ENCODE peak calls at places on chromosomes 11 and 22, in ten cellular contexts. One of them, this sample, is unnamed.

GRCh38 chr11:19614370-19614936 is 98.2 kb upstream of the NAV2 start:
- DNase-seq in H7: no peak
- DNase-seq in EL: no peak
- DNase-seq in dorsolateral prefrontal cortex: no peak
- DNase-seq in mucosa of gallbladder: no peak
- DNase-seq in T-cell: no peak
- DNase-seq in NCI-H1105 treated with DMSO at 0.1 percent for 48 hours: no peak
- DNase-seq in ovary: no peak
- DNase-seq in posterior cingulate gyrus: no peak
- DNase-seq in GM12865: no peak
- DNase-seq in this sample: no peak

GRCh38 chr11:117287668-117288067 is 3.5 kb upstream of the BACE1-AS start:
- DNase-seq in H7: no peak
- DNase-seq in ovary: no peak
- DNase-seq in dorsolateral prefrontal cortex: no peak
- DNase-seq in EL: no peak
- DNase-seq in GM12865: no peak
- DNase-seq in posterior cingulate gyrus: no peak
- DNase-seq in mucosa of gallbladder: no peak
- DNase-seq in NCI-H1105 treated with DMSO at 0.1 percent for 48 hours: no peak
- DNase-seq in T-cell: no peak
- DNase-seq in this sample: no peak

GRCh38 chr11:113519989-113520613 is 44.9 kb upstream of the DRD2 start:
- DNase-seq in mucosa of gallbladder: no peak
- DNase-seq in NCI-H1105 treated with DMSO at 0.1 percent for 48 hours: no peak
- DNase-seq in ovary: no peak
- DNase-seq in EL: peak
- DNase-seq in H7: no peak
- DNase-seq in posterior cingulate gyrus: no peak
- DNase-seq in GM12865: no peak
- DNase-seq in T-cell: no peak
- DNase-seq in dorsolateral prefrontal cortex: no peak
- DNase-seq in this sample: no peak

GRCh38 chr11:112783945-112784322 is 177.3 kb upstream of the NCAM1 start:
- DNase-seq in mucosa of gallbladder: no peak
- DNase-seq in posterior cingulate gyrus: no peak
- DNase-seq in EL: no peak
- DNase-seq in NCI-H1105 treated with DMSO at 0.1 percent for 48 hours: no peak
- DNase-seq in H7: no peak
- DNase-seq in GM12865: no peak
- DNase-seq in dorsolateral prefrontal cortex: no peak
- DNase-seq in T-cell: no peak
- DNase-seq in ovary: no peak
- DNase-seq in this sample: no peak

GRCh38 chr22:45263790-45264269 is 20.9 kb upstream of the UPK3A start:
- DNase-seq in H7: peak
- DNase-seq in mucosa of gallbladder: peak
- DNase-seq in ovary: peak
- DNase-seq in T-cell: no peak
- DNase-seq in GM12865: peak
- DNase-seq in EL: peak
- DNase-seq in dorsolateral prefrontal cortex: peak
- DNase-seq in posterior cingulate gyrus: peak
- DNase-seq in NCI-H1105 treated with DMSO at 0.1 percent for 48 hours: no peak
- DNase-seq in this sample: no peak

GRCh38 chr22:25177226-25177625 is 22.4 kb upstream of the CRYBB3 start:
- DNase-seq in dorsolateral prefrontal cortex: no peak
- DNase-seq in ovary: no peak
- DNase-seq in T-cell: no peak
- DNase-seq in NCI-H1105 treated with DMSO at 0.1 percent for 48 hours: no peak
- DNase-seq in GM12865: no peak
- DNase-seq in posterior cingulate gyrus: no peak
- DNase-seq in H7: no peak
- DNase-seq in EL: no peak
- DNase-seq in mucosa of gallbladder: no peak
- DNase-seq in this sample: no peak

GRCh38 chr11:43359432-43359818 is 705 bp downstream of the TTC17 start:
- DNase-seq in NCI-H1105 treated with DMSO at 0.1 percent for 48 hours: peak
- DNase-seq in EL: peak
- DNase-seq in T-cell: no peak
- DNase-seq in dorsolateral prefrontal cortex: peak
- DNase-seq in H7: no peak
- DNase-seq in mucosa of gallbladder: no peak
- DNase-seq in ovary: no peak
- DNase-seq in posterior cingulate gyrus: no peak
- DNase-seq in GM12865: peak
- DNase-seq in this sample: no peak

GRCh38 chr11:96235725-96236124 is 107.3 kb downstream of the MAML2 start:
- DNase-seq in EL: peak
- DNase-seq in H7: no peak
- DNase-seq in NCI-H1105 treated with DMSO at 0.1 percent for 48 hours: no peak
- DNase-seq in posterior cingulate gyrus: no peak
- DNase-seq in mucosa of gallbladder: no peak
- DNase-seq in GM12865: peak
- DNase-seq in dorsolateral prefrontal cortex: no peak
- DNase-seq in ovary: no peak
- DNase-seq in T-cell: no peak
- DNase-seq in this sample: no peak

GRCh38 chr11:60717956-60718355 is 6.6 kb upstream of the MS4A18 start:
- DNase-seq in ovary: no peak
- DNase-seq in GM12865: peak
- DNase-seq in H7: no peak
- DNase-seq in posterior cingulate gyrus: no peak
- DNase-seq in T-cell: no peak
- DNase-seq in mucosa of gallbladder: no peak
- DNase-seq in EL: no peak
- DNase-seq in dorsolateral prefrontal cortex: no peak
- DNase-seq in NCI-H1105 treated with DMSO at 0.1 percent for 48 hours: no peak
- DNase-seq in this sample: no peak

GRCh38 chr11:108870373-108871020 is 205.6 kb downstream of the DDX10 start:
- DNase-seq in T-cell: no peak
- DNase-seq in NCI-H1105 treated with DMSO at 0.1 percent for 48 hours: no peak
- DNase-seq in EL: peak
- DNase-seq in dorsolateral prefrontal cortex: no peak
- DNase-seq in ovary: no peak
- DNase-seq in mucosa of gallbladder: no peak
- DNase-seq in GM12865: no peak
- DNase-seq in H7: no peak
- DNase-seq in posterior cingulate gyrus: no peak
- DNase-seq in this sample: no peak

GRCh38 chr22:24427500-24428164 is at the start of gene ADORA2A:
- DNase-seq in ovary: no peak
- DNase-seq in NCI-H1105 treated with DMSO at 0.1 percent for 48 hours: no peak
- DNase-seq in H7: peak
- DNase-seq in posterior cingulate gyrus: no peak
- DNase-seq in GM12865: peak
- DNase-seq in mucosa of gallbladder: peak
- DNase-seq in EL: no peak
- DNase-seq in dorsolateral prefrontal cortex: no peak
- DNase-seq in T-cell: peak
- DNase-seq in this sample: no peak

GRCh38 chr11:15710593-15711260 is 596.0 kb downstream of the INSC start:
- DNase-seq in GM12865: no peak
- DNase-seq in H7: no peak
- DNase-seq in dorsolateral prefrontal cortex: no peak
- DNase-seq in mucosa of gallbladder: no peak
- DNase-seq in EL: no peak
- DNase-seq in posterior cingulate gyrus: no peak
- DNase-seq in T-cell: no peak
- DNase-seq in ovary: no peak
- DNase-seq in NCI-H1105 treated with DMSO at 0.1 percent for 48 hours: no peak
- DNase-seq in this sample: no peak

GRCh38 chr11:72712168-72712721 is 38.0 kb upstream of the PDE2A start:
- DNase-seq in GM12865: no peak
- DNase-seq in ovary: no peak
- DNase-seq in posterior cingulate gyrus: no peak
- DNase-seq in mucosa of gallbladder: peak
- DNase-seq in EL: no peak
- DNase-seq in H7: peak
- DNase-seq in NCI-H1105 treated with DMSO at 0.1 percent for 48 hours: no peak
- DNase-seq in T-cell: no peak
- DNase-seq in dorsolateral prefrontal cortex: peak
- DNase-seq in this sample: no peak

GRCh38 chr11:20154381-20154780 is 5.9 kb downstream of the DBX1 start:
- DNase-seq in dorsolateral prefrontal cortex: no peak
- DNase-seq in GM12865: no peak
- DNase-seq in NCI-H1105 treated with DMSO at 0.1 percent for 48 hours: no peak
- DNase-seq in H7: peak
- DNase-seq in posterior cingulate gyrus: no peak
- DNase-seq in mucosa of gallbladder: no peak
- DNase-seq in ovary: no peak
- DNase-seq in EL: peak
- DNase-seq in T-cell: no peak
- DNase-seq in this sample: no peak

GRCh38 chr11:57798905-57799559 is 37.4 kb downstream of the CTNND1 start:
- DNase-seq in NCI-H1105 treated with DMSO at 0.1 percent for 48 hours: no peak
- DNase-seq in GM12865: no peak
- DNase-seq in ovary: no peak
- DNase-seq in posterior cingulate gyrus: no peak
- DNase-seq in dorsolateral prefrontal cortex: no peak
- DNase-seq in T-cell: no peak
- DNase-seq in mucosa of gallbladder: peak
- DNase-seq in H7: no peak
- DNase-seq in EL: peak
- DNase-seq in this sample: no peak

GRCh38 chr22:49767355-49768062 is 60.2 kb downstream of the BRD1 start:
- DNase-seq in GM12865: peak
- DNase-seq in mucosa of gallbladder: no peak
- DNase-seq in EL: peak
- DNase-seq in ovary: peak
- DNase-seq in dorsolateral prefrontal cortex: no peak
- DNase-seq in posterior cingulate gyrus: peak
- DNase-seq in T-cell: no peak
- DNase-seq in NCI-H1105 treated with DMSO at 0.1 percent for 48 hours: peak
- DNase-seq in H7: peak
- DNase-seq in this sample: no peak

GRCh38 chr11:3807856-3808845 is at the start of gene PGAP2:
- DNase-seq in GM12865: peak
- DNase-seq in EL: peak
- DNase-seq in T-cell: peak
- DNase-seq in mucosa of gallbladder: peak
- DNase-seq in H7: peak
- DNase-seq in posterior cingulate gyrus: peak
- DNase-seq in dorsolateral prefrontal cortex: peak
- DNase-seq in ovary: peak
- DNase-seq in NCI-H1105 treated with DMSO at 0.1 percent for 48 hours: peak
- DNase-seq in this sample: peak

GRCh38 chr22:26756675-26757293 is 99.4 kb downstream of the MIAT start:
- DNase-seq in H7: peak
- DNase-seq in GM12865: peak
- DNase-seq in posterior cingulate gyrus: no peak
- DNase-seq in T-cell: peak
- DNase-seq in dorsolateral prefrontal cortex: peak
- DNase-seq in EL: peak
- DNase-seq in mucosa of gallbladder: peak
- DNase-seq in NCI-H1105 treated with DMSO at 0.1 percent for 48 hours: no peak
- DNase-seq in ovary: peak
- DNase-seq in this sample: no peak

GRCh38 chr22:19037282-19038163 is 84.7 kb downstream of the DGCR2 start:
- DNase-seq in ovary: no peak
- DNase-seq in dorsolateral prefrontal cortex: no peak
- DNase-seq in T-cell: no peak
- DNase-seq in EL: no peak
- DNase-seq in H7: peak
- DNase-seq in GM12865: no peak
- DNase-seq in posterior cingulate gyrus: peak
- DNase-seq in NCI-H1105 treated with DMSO at 0.1 percent for 48 hours: no peak
- DNase-seq in mucosa of gallbladder: no peak
- DNase-seq in this sample: no peak

GRCh38 chr11:2929880-2930704 is 872 bp upstream of the PHLDA2 start:
- DNase-seq in posterior cingulate gyrus: peak
- DNase-seq in dorsolateral prefrontal cortex: no peak
- DNase-seq in T-cell: no peak
- DNase-seq in EL: peak
- DNase-seq in NCI-H1105 treated with DMSO at 0.1 percent for 48 hours: no peak
- DNase-seq in H7: peak
- DNase-seq in GM12865: peak
- DNase-seq in mucosa of gallbladder: no peak
- DNase-seq in ovary: no peak
- DNase-seq in this sample: no peak